ENCODE peak calls at places on chromosome X, in four cellular contexts. C is CD8-positive, alpha-beta T cell; K is PC-9; W is Panc1. J is an unnamed sample.
A peak's percentile ranks its signal among the peaks of the same experiment; 100 is the strongest.

GRCh38 chrX:9337056-9337455 is 127.8 kb upstream of the TBL1X start:
- DNase-seq in C (no peak), K (no peak), W (no peak), J (no peak)

GRCh38 chrX:915427-916234 is 285.0 kb downstream of the SHOX start:
- DNase-seq in C (no peak), K (no peak), W (no peak), J (no peak)

GRCh38 chrX:6292599-6292998 is 63.9 kb upstream of the NLGN4X start:
- DNase-seq in C (no peak), K (no peak), W (no peak), J (no peak)

GRCh38 chrX:153864561-153865320 is 21.2 kb downstream of the L1CAM start:
- DNase-seq in C (no peak), K (no peak), W (no peak), J (no peak)

GRCh38 chrX:40521868-40522450 is 58.8 kb upstream of the ATP6AP2 start:
- DNase-seq in C (no peak), K (no peak), W (no peak), J (no peak)

GRCh38 chrX:67635424-67635823 is 91.6 kb downstream of the AR start:
- DNase-seq in C (no peak), K (no peak), W (no peak), J (no peak)

GRCh38 chrX:125203379-125203736 is 116.3 kb upstream of the TEX13C start:
- DNase-seq in C (no peak), K (peak; percentile 15), W (no peak), J (no peak)

GRCh38 chrX:83819304-83819703 is 41.6 kb upstream of the CYLC1 start:
- DNase-seq in C (no peak), K (no peak), W (no peak), J (no peak)

GRCh38 chrX:132491191-132491590 is 2.4 kb upstream of the MBNL3 start:
- DNase-seq in C (no peak), K (peak; percentile 89), W (no peak), J (no peak)

GRCh38 chrX:94758130-94758529 is 1084.1 kb downstream of the FAM133A start:
- DNase-seq in C (no peak), K (no peak), W (no peak), J (no peak)

GRCh38 chrX:106014119-106014775 is 24.3 kb downstream of the SERPINA7 start:
- DNase-seq in C (no peak), K (no peak), W (no peak), J (no peak)

GRCh38 chrX:109826954-109827708 is 94.1 kb upstream of the ACSL4 start:
- DNase-seq in C (no peak), K (peak; percentile 73), W (no peak), J (no peak)

GRCh38 chrX:107894038-107894437 is 68.4 kb downstream of the MID2 start:
- DNase-seq in C (no peak), K (peak; percentile 74), W (peak; percentile 25), J (peak; percentile 6)

GRCh38 chrX:35726176-35726575 is 72.0 kb upstream of the MAGEB16 start:
- DNase-seq in C (no peak), K (no peak), W (no peak), J (no peak)

GRCh38 chrX:67544281-67544680 is 460 bp downstream of the AR start:
- DNase-seq in C (no peak), K (no peak), W (no peak), J (no peak)

GRCh38 chrX:73855546-73855945 is 292.5 kb downstream of the CHIC1 start:
- DNase-seq in C (peak; percentile 32), K (peak; percentile 40), W (peak; percentile 47), J (no peak)

GRCh38 chrX:109299091-109299490 is 182.8 kb downstream of the GUCY2F start:
- DNase-seq in C (no peak), K (no peak), W (no peak), J (no peak)

GRCh38 chrX:150047818-150048217 is 109.5 kb upstream of the EOLA2 start:
- DNase-seq in C (no peak), K (no peak), W (no peak), J (no peak)

GRCh38 chrX:77347572-77347971 is 99.6 kb upstream of the FGF16 start:
- DNase-seq in C (no peak), K (no peak), W (no peak), J (no peak)

GRCh38 chrX:72540318-72540717 is 32.3 kb downstream of the HDAC8 start:
- DNase-seq in C (no peak), K (no peak), W (no peak), J (no peak)

GRCh38 chrX:13380230-13380629 is 60.4 kb upstream of the ATXN3L start:
- DNase-seq in C (no peak), K (no peak), W (no peak), J (no peak)

GRCh38 chrX:74383611-74384010 is 37.7 kb upstream of the SLC16A2 start:
- DNase-seq in C (no peak), K (peak; percentile 56), W (no peak), J (no peak)

GRCh38 chrX:16282209-16282608 is 114.9 kb downstream of the MAGEB17 start:
- DNase-seq in C (no peak), K (no peak), W (no peak), J (no peak)

GRCh38 chrX:16278927-16279326 is 111.6 kb downstream of the MAGEB17 start:
- DNase-seq in C (no peak), K (no peak), W (no peak), J (no peak)
- TF ChIP-seq CTCF in C (no peak), K (no peak), W (no peak), J (no peak)

GRCh38 chrX:129843459-129844306 is at the start of gene ZDHHC9:
- DNase-seq in C (peak; percentile 70), K (peak; percentile 86), W (peak; percentile 61), J (peak; percentile 89)

GRCh38 chrX:129836827-129837226 is 6.9 kb downstream of the ZDHHC9 start:
- DNase-seq in C (no peak), K (no peak), W (no peak), J (no peak)

GRCh38 chrX:129843209-129843458 is 552 bp downstream of the ZDHHC9 start:
- DNase-seq in C (no peak), K (no peak), W (no peak), J (no peak)

GRCh38 chrX:129842510-129843208 is 1.0 kb downstream of the ZDHHC9 start:
- DNase-seq in C (no peak), K (peak; percentile 65), W (no peak), J (no peak)

GRCh38 chrX:129840334-129840733 is 3.4 kb downstream of the ZDHHC9 start:
- DNase-seq in C (no peak), K (no peak), W (no peak), J (no peak)
- H3K4me3 ChIP-seq in C (no peak overlapping the region), K (no peak overlapping the region), W (no peak overlapping the region), J (no peak overlapping the region)

GRCh38 chrX:47177079-47177478 is 16.6 kb upstream of the UBA1 start:
- DNase-seq in C (no peak), K (no peak), W (no peak), J (no peak)

GRCh38 chrX:47174376-47174775 is 19.3 kb upstream of the UBA1 start:
- DNase-seq in C (no peak), K (no peak), W (no peak), J (no peak)

GRCh38 chrX:47175588-47175980 is 18.0 kb upstream of the UBA1 start:
- DNase-seq in C (no peak), K (no peak), W (no peak), J (no peak)

GRCh38 chrX:47174846-47175587 is 18.6 kb upstream of the UBA1 start:
- DNase-seq in C (no peak), K (no peak), W (no peak), J (no peak)

DNA sequence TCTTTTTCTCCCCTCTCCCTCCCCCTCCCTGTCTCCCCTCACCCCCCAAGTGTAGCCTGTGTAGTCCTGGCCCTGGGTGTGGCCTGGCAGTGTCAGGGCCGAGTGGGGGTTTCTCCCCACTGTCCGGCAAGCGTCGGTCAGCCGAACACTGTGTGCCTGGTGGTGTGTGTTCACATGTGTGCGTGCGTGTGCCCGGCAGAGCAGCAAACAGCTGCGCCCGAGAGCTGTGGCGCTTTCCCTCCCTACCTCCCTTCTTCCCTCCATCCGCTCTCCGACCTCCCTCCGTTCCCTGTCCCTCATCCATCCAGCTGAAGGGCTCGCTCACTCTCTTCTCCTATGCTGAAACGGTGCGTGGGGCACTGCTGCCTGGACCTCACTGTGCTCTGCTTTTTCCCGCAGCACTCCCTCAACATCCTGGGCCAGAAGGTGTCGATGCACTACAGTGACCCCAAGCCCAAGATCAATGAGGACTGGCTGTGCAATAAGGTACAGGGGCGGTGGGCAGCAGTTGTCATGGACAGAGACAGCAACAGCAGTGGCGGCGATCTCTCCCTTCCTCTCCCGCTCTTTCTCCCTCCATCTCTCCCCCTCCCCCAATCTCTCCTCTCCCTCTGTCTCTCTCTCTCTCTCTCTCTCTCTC is 17.4 kb upstream of the UBA1 start:
- DNase-seq in C (no peak), K (no peak), W (no peak), J (no peak)
- H3K36me3 ChIP-seq in C (peaks cover 24% of the 10 kb centered on the region), K (no peaks in the 10 kb centered on the region), W (peaks cover 5% of the 10 kb centered on the region), J (peaks cover 11% of the 10 kb centered on the region)

DNA sequence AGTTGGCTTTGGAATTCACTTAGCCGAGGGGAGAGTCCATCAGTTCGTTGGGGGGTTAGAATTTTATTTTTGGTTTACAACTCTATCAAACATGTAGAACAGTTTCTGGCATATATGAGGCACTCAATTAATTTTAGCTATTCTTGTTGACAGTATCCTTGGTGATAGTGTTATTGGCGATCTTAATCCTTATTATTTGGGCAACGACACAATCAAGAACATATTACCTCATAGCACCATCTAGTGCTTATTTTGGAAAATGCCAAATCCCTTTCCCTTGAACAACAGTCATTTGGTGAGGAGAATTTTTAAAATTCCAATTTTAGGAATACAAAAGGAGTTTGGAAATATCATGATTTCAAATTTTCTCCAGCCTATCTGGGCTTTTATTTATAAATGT is 17.9 kb upstream of the PGRMC1 start:
- DNase-seq in C (no peak), K (no peak), W (no peak), J (no peak)
- TF ChIP-seq CTCF in C (no peak), K (peak; percentile 72), W (peak; percentile 63), J (peak; percentile 36)

GRCh38 chrX:11434607-11435006 is 141.4 kb downstream of the AMELX start:
- DNase-seq in C (no peak), K (no peak), W (no peak), J (no peak)

GRCh38 chrX:11438767-11439166 is 145.6 kb downstream of the AMELX start:
- DNase-seq in C (no peak), K (no peak), W (no peak), J (no peak)

GRCh38 chrX:11435568-11435967 is 142.4 kb downstream of the AMELX start:
- DNase-seq in C (no peak), K (no peak), W (no peak), J (no peak)

GRCh38 chrX:11438380-11438723 is 145.1 kb downstream of the AMELX start:
- DNase-seq in C (no peak), K (no peak), W (no peak), J (no peak)

DNA sequence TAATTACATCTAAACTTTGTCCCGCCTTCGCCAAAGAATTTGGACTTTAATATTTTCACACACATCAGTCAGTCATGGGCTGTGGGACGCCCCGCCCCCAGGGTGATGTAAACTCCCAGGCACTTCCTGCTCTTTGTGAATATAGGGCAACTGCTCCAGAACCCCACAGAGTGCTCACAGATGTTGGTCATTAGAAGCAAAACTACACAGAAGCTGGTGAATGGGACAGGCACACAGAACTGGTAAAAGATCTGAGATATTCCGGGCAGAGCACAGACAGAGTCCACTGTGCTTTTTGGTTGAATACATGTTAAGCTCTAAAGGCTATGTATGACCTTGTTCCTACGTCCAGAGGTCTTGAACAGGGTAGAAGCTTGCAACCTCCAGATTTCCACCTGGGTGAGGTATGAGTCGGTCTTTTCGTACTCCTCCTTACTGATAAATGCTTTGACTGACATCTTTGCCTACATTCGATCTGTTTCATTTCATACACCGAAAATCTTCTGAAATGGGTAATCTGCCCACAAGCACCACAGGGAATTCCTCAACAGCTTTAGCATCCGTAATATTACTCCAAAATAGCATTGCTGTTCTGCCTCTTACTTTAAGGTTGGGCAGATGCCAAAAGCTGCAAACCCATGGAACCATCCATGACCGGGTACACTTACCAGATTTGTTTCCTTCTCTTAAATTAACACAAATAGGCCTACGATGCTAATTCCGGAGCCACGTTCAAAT is 144.6 kb downstream of the AMELX start:
- DNase-seq in C (no peak), K (no peak), W (no peak), J (no peak)
- H3K4me3 ChIP-seq in C (no peak overlapping the region), K (no peak overlapping the region), W (no peak overlapping the region), J (no peak overlapping the region)